ENCODE peak calls at places on chromosomes 4 and X, in seven cellular contexts. L, W, O, Z, V, I and K are unnamed samples.

GRCh38 chr4:6986067-6986780 is 56.9 kb upstream of the TADA2B start:
- DNase-seq in L (no peak), I (peak; percentile 72), Z (no peak), W (no peak), V (no peak), O (no peak), K (peak; percentile 81)

GRCh38 chrX:45295587-45295986 is 94.9 kb upstream of the DIPK2B start:
- DNase-seq in I (no peak), O (no peak), Z (peak; percentile 66), W (no peak), V (no peak), L (no peak), K (peak; percentile 34)

GRCh38 chrX:115958687-115959359 is 211.7 kb upstream of the AGTR2 start:
- DNase-seq in V (no peak), L (no peak), O (no peak), W (no peak), I (no peak), Z (no peak), K (no peak)

GRCh38 chrX:68691102-68691501 is 43.6 kb downstream of the STARD8 start:
- DNase-seq in Z (no peak), O (no peak), L (no peak), V (no peak), W (no peak), I (no peak), K (no peak)

GRCh38 chr4:155481150-155481549 is 104.4 kb upstream of the MAP9 start:
- DNase-seq in V (no peak), W (no peak), L (no peak), O (no peak), Z (no peak), I (no peak), K (no peak)

GRCh38 chr4:155667538-155668511 is 1.2 kb downstream of the GUCY1A1 start:
- DNase-seq in O (peak; percentile 85), Z (peak; percentile 10), V (peak; percentile 5), W (no peak), I (peak; percentile 66), L (no peak), K (no peak)

GRCh38 chr4:150366487-150366999 is 215.4 kb upstream of the MAB21L2 start:
- DNase-seq in L (no peak), Z (no peak), V (no peak), W (no peak), I (peak; percentile 34), O (no peak), K (no peak)

GRCh38 chrX:140572724-140573123 is 67.9 kb upstream of the SOX3 start:
- DNase-seq in W (no peak), V (no peak), O (no peak), Z (peak; percentile 35), L (no peak), I (peak; percentile 41), K (peak; percentile 2)

GRCh38 chr4:173367285-173367684 is 3.5 kb upstream of the SAP30 start:
- DNase-seq in O (no peak), Z (no peak), W (no peak), I (no peak), L (no peak), V (no peak), K (no peak)

GRCh38 chr4:112510468-112511293 is 5.3 kb downstream of the NEUROG2 start:
- DNase-seq in I (no peak), O (no peak), Z (no peak), W (no peak), V (no peak), L (no peak), K (no peak)

GRCh38 chr4:94504545-94504944 is 52.8 kb downstream of the PDLIM5 start:
- DNase-seq in Z (no peak), I (no peak), V (no peak), L (no peak), W (no peak), O (no peak), K (no peak)

GRCh38 chrX:21838937-21839333 is 482 bp upstream of the MBTPS2 start:
- DNase-seq in Z (no peak), V (no peak), I (no peak), L (no peak), W (no peak), O (no peak), K (no peak)

GRCh38 chr4:8211737-8212581 is 12.9 kb downstream of the SH3TC1 start:
- DNase-seq in I (no peak), O (no peak), W (no peak), Z (no peak), L (no peak), V (no peak), K (no peak)

GRCh38 chrX:9581771-9582396 is 117.0 kb downstream of the TBL1X start:
- DNase-seq in I (no peak), Z (no peak), V (no peak), O (no peak), W (no peak), L (no peak), K (no peak)

GRCh38 chrX:13748486-13748885 is 13.9 kb downstream of the OFD1 start:
- DNase-seq in V (no peak), Z (no peak), W (no peak), I (no peak), O (no peak), L (no peak), K (no peak)

GRCh38 chrX:153688900-153689590 is 1.3 kb downstream of the SLC6A8 start:
- DNase-seq in Z (no peak), I (peak; percentile 36), V (no peak), W (no peak), O (no peak), L (no peak), K (no peak)

GRCh38 chr4:145132521-145133098 is 34.5 kb downstream of the ABCE1 start:
- DNase-seq in L (no peak), V (peak; percentile 9), Z (no peak), I (no peak), O (no peak), W (no peak), K (peak; percentile 23)

GRCh38 chr4:74983229-74983628 is 50.3 kb downstream of the PARM1 start:
- DNase-seq in V (no peak), I (no peak), L (no peak), Z (no peak), W (no peak), O (no peak), K (no peak)

GRCh38 chr4:22363071-22363470 is 152.8 kb downstream of the ADGRA3 start:
- DNase-seq in Z (no peak), L (no peak), V (no peak), I (no peak), O (no peak), W (no peak), K (no peak)

GRCh38 chrX:38061335-38061734 is 55.0 kb downstream of the SYTL5 start:
- DNase-seq in L (no peak), Z (peak; percentile 25), I (no peak), V (no peak), O (no peak), W (no peak), K (peak; percentile 35)